ENCODE peak calls at places on chromosomes 13 and 19, in nine cellular contexts. H, R, Z, I, T, O, G, M and L are unnamed samples. For H3K27me3, the result is how much of the 10 kb centered on the place peaks cover.

GRCh38 chr19:36103842-36104552 is 6.9 kb upstream of the OVOL3 start:
- DNase-seq in H (no peak), R (no peak), Z (peak), I (no peak), T (no peak), O (no peak), G (no peak), M (no peak), L (no peak)

GRCh38 chr13:21333186-21333585 is 125.9 kb downstream of the ZDHHC20 start:
- DNase-seq in H (no peak), R (no peak), Z (no peak), I (no peak), T (no peak), O (no peak), G (no peak), M (no peak), L (no peak)

GRCh38 chr13:25097426-25097825 is 1.5 kb downstream of the PABPC3 start:
- DNase-seq in H (no peak), R (no peak), Z (no peak), I (no peak), T (no peak), O (no peak), G (no peak), M (no peak), L (no peak)

GRCh38 chr19:45448887-45449299 is 18.9 kb upstream of the FOSB start:
- DNase-seq in H (no peak), R (no peak), Z (peak), I (no peak), T (no peak), O (no peak), G (no peak), M (no peak), L (no peak)

GRCh38 chr19:13795595-13796300 is 505 bp downstream of the ZSWIM4 start:
- DNase-seq in H (no peak), R (peak), Z (peak), I (no peak), T (peak), O (no peak), G (peak), M (no peak), L (no peak)

GRCh38 chr13:36354842-36355241 is 8.6 kb upstream of the SPART start:
- DNase-seq in H (no peak), R (no peak), Z (no peak), I (no peak), T (no peak), O (no peak), G (no peak), M (no peak), L (no peak)

GRCh38 chr13:95447766-95448165 is 104.8 kb upstream of the CLDN10 start:
- DNase-seq in H (no peak), R (no peak), Z (no peak), I (no peak), T (no peak), O (no peak), G (no peak), M (no peak), L (no peak)

GRCh38 chr13:42110410-42111155 is 62.1 kb downstream of the DGKH start:
- DNase-seq in H (peak), R (no peak), Z (peak), I (no peak), T (no peak), O (peak), G (peak), M (no peak), L (peak)

GRCh38 chr13:94239135-94239534 is 240.3 kb downstream of the DCT start:
- DNase-seq in H (no peak), R (no peak), Z (peak), I (no peak), T (no peak), O (no peak), G (no peak), M (no peak), L (peak)

GRCh38 chr19:34979819-34980640 is 16.0 kb upstream of the ZNF792 start:
- DNase-seq in H (no peak), R (no peak), Z (no peak), I (no peak), T (peak), O (no peak), G (no peak), M (no peak), L (no peak)

GRCh38 chr13:59458908-59459579 is 704.7 kb downstream of the DIAPH3 start:
- DNase-seq in H (no peak), R (no peak), Z (peak), I (peak), T (no peak), O (no peak), G (no peak), M (no peak), L (peak)

GRCh38 chr13:42807866-42808265 is 26.5 kb downstream of the FAM216B start:
- DNase-seq in H (no peak), R (no peak), Z (peak), I (no peak), T (no peak), O (no peak), G (no peak), M (no peak), L (no peak)

GRCh38 chr19:49688531-49689132 is 762 bp upstream of the ADM5 start:
- DNase-seq in H (no peak), R (no peak), Z (no peak), I (no peak), T (no peak), O (no peak), G (no peak), M (no peak), L (no peak)

GRCh38 chr13:91398413-91399188 is at the start of gene GPC5:
- DNase-seq in H (peak), R (peak), Z (peak), I (peak), T (peak), O (peak), G (peak), M (peak), L (no peak)

GRCh38 chr13:93227906-93228801 is 1.5 kb downstream of the GPC6 start:
- DNase-seq in H (no peak), R (peak), Z (peak), I (peak), T (peak), O (peak), G (peak), M (peak), L (no peak)

GRCh38 chr19:38034153-38034835 is 127.3 kb downstream of the SIPA1L3 start:
- DNase-seq in H (no peak), R (no peak), Z (no peak), I (no peak), T (no peak), O (no peak), G (no peak), M (no peak), L (no peak)

GRCh38 chr13:41858783-41859182 is 102.1 kb downstream of the VWA8 start:
- DNase-seq in H (no peak), R (no peak), Z (no peak), I (no peak), T (no peak), O (no peak), G (no peak), M (no peak), L (no peak)

GRCh38 chr19:38289955-38290354 is 14.1 kb upstream of the C19orf33 start:
- DNase-seq in H (no peak), R (no peak), Z (no peak), I (no peak), T (no peak), O (no peak), G (no peak), M (no peak), L (no peak)

GRCh38 chr13:106156468-106156867 is 379.0 kb downstream of the EFNB2 start:
- DNase-seq in H (no peak), R (no peak), Z (peak), I (no peak), T (no peak), O (no peak), G (no peak), M (no peak), L (peak)

GRCh38 chr13:43054803-43055802 is 31.7 kb downstream of the DNAJC15 start:
- DNase-seq in H (no peak), R (peak), Z (peak), I (peak), T (no peak), O (no peak), G (peak), M (peak), L (no peak)

GRCh38 chr19:40366697-40367561 is 18.4 kb downstream of the PLD3 start:
- DNase-seq in H (no peak), R (no peak), Z (no peak), I (no peak), T (no peak), O (no peak), G (no peak), M (no peak), L (no peak)

GRCh38 chr13:37109080-37109678 is 3.7 kb upstream of the CSNK1A1L start:
- DNase-seq in H (no peak), R (no peak), Z (peak), I (no peak), T (no peak), O (no peak), G (no peak), M (no peak), L (no peak)

GRCh38 chr19:3108775-3109174 is 14.6 kb downstream of the GNA11 start:
- DNase-seq in H (peak), R (peak), Z (peak), I (peak), T (no peak), O (peak), G (peak), M (peak), L (no peak)

GRCh38 chr13:105167385-105167784 is 1368.1 kb downstream of the EFNB2 start:
- DNase-seq in H (no peak), R (no peak), Z (no peak), I (no peak), T (no peak), O (no peak), G (no peak), M (no peak), L (no peak)

GRCh38 chr19:39413903-39414608 is 1.6 kb downstream of the PLEKHG2 start:
- DNase-seq in H (no peak), R (no peak), Z (no peak), I (no peak), T (peak), O (peak), G (no peak), M (peak), L (no peak)

GRCh38 chr13:79525458-79525857 is 44.5 kb downstream of the NDFIP2 start:
- DNase-seq in H (no peak), R (no peak), Z (peak), I (no peak), T (no peak), O (no peak), G (no peak), M (no peak), L (no peak)

GRCh38 chr13:112693831-112694497 is 4.1 kb downstream of the ATP11A start:
- DNase-seq in H (no peak), R (peak), Z (peak), I (no peak), T (peak), O (peak), G (no peak), M (no peak), L (peak)

GRCh38 chr13:94236876-94237275 is 242.6 kb downstream of the DCT start:
- DNase-seq in H (no peak), R (no peak), Z (no peak), I (no peak), T (no peak), O (no peak), G (no peak), M (no peak), L (no peak)

DNA sequence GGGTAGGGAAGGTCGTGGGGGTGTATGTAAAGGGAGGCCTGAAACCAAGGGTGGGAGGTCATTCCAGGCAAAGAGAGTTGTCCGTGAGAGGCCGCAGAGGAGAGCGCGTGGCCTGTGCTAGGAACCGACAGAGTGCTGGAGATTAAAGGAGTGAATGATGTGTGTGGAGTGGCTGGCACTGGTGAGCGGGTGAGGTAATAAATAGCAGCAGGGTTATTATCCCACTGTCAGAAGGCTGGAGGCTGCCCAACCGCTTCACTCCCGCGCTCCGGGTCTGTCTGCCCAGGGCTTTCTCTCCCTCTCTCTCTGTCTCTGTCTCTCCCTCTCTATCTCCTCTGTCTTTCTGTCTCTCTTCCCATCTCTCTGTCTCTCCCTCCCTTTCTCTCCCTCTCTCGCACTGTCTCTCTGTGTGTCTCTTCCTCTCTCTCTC is 17.4 kb downstream of the ZNF579 start:
- DNase-seq in H (no peak), R (peak), Z (no peak), I (peak), T (no peak), O (no peak), G (no peak), M (peak), L (no peak)
- H3K27me3 ChIP-seq in H (under half), R (under half), Z (under half), I (under half), T (under half), O (under half), G (under half), M (under half), L (under half)

GRCh38 chr19:1153891-1154730 is 20.0 kb downstream of the SBNO2 start:
- DNase-seq in H (no peak), R (no peak), Z (no peak), I (no peak), T (no peak), O (peak), G (no peak), M (no peak), L (no peak)
- H3K4me3 ChIP-seq in H (no peak), R (no peak), Z (no peak), I (peak), T (peak), O (peak), G (no peak), M (no peak), L (peak)

GRCh38 chr19:18408053-18408476 is 10.6 kb upstream of the LRRC25 start:
- DNase-seq in H (no peak), R (peak), Z (peak), I (no peak), T (no peak), O (no peak), G (no peak), M (no peak), L (no peak)
- TF ChIP-seq CTCF in H (peak), R (peak), Z (peak), I (peak), T (peak), O (no peak), G (peak), M (no peak), L (peak)

GRCh38 chr19:51297406-51297805 is 14.0 kb upstream of the IGLON5 start:
- DNase-seq in H (no peak), R (no peak), Z (no peak), I (no peak), T (no peak), O (no peak), G (no peak), M (no peak), L (no peak)
- H3K27me3 ChIP-seq in H (under half), R (under half), Z (half or more), I (under half), T (under half), O (under half), G (under half), M (under half), L (under half)

GRCh38 chr19:58154679-58155648 is 4.4 kb upstream of the ZNF329 start:
- DNase-seq in H (peak), R (peak), Z (peak), I (peak), T (peak), O (peak), G (peak), M (peak), L (peak)

GRCh38 chr19:58157045-58157728 is 6.6 kb upstream of the ZNF329 start:
- DNase-seq in H (no peak), R (no peak), Z (no peak), I (no peak), T (no peak), O (no peak), G (no peak), M (no peak), L (no peak)

GRCh38 chr19:58150328-58150921 is at the start of gene ZNF329:
- DNase-seq in H (peak), R (peak), Z (peak), I (peak), T (peak), O (peak), G (peak), M (peak), L (peak)

GRCh38 chr19:58154287-58154678 is 3.7 kb upstream of the ZNF329 start:
- DNase-seq in H (peak), R (peak), Z (no peak), I (peak), T (peak), O (peak), G (peak), M (peak), L (no peak)

GRCh38 chr19:58153386-58153785 is 2.8 kb upstream of the ZNF329 start:
- DNase-seq in H (no peak), R (no peak), Z (no peak), I (no peak), T (no peak), O (no peak), G (no peak), M (no peak), L (no peak)
- H3K4me3 ChIP-seq in H (no peak), R (no peak), Z (no peak), I (no peak), T (no peak), O (no peak), G (no peak), M (no peak), L (no peak)

GRCh38 chr19:16328824-16329482 is 4.3 kb downstream of the KLF2 start:
- DNase-seq in H (peak), R (no peak), Z (no peak), I (no peak), T (no peak), O (peak), G (no peak), M (no peak), L (no peak)
- TF ChIP-seq CTCF in H (no peak), R (no peak), Z (peak), I (no peak), T (no peak), O (no peak), G (no peak), M (no peak), L (no peak)